ENCODE peak calls at places on chromosomes 3 and 15, in nine cellular contexts. L is WERI-Rb-1; K is T follicular helper cell; Y is stimulated activated CD4-positive, alpha-beta T cell treated with anti-CD3 and anti-CD28 coated beads, Interleukin-2, amount 100 ng/mL, for 48 hours; U is AG09319; G is choroid plexus epithelial cell; J is neural crest cell; B is fibroblast of mammary gland; N is posterior cingulate gyrus. V is an unnamed sample.

GRCh38 chr3:33061782-33062181 is 35.2 kb downstream of the GLB1 start:
- DNase-seq in L (no peak), K (no peak), Y (no peak), U (peak; percentile 7), G (peak; percentile 71), J (no peak), B (peak; percentile 87), N (no peak), V (peak; percentile 44)

GRCh38 chr15:75200765-75201608 is 695 bp upstream of the C15orf39 start:
- DNase-seq in L (peak; percentile 35), K (no peak), Y (no peak), U (no peak), G (peak; percentile 42), J (no peak), B (no peak), N (no peak), V (peak; percentile 40)

GRCh38 chr15:70271422-70272088 is 173.8 kb upstream of the TLE3 start:
- DNase-seq in L (peak; percentile 31), K (no peak), Y (no peak), U (peak; percentile 82), G (peak; percentile 99), J (no peak), B (peak; percentile 98), N (no peak), V (peak; percentile 97)

GRCh38 chr3:174295336-174295735 is 563.8 kb upstream of the NAALADL2 start:
- DNase-seq in L (no peak), K (no peak), Y (no peak), U (no peak), G (no peak), J (no peak), B (no peak), N (no peak), V (no peak)

GRCh38 chr3:60775956-60776355 is 475.3 kb downstream of the FHIT start:
- DNase-seq in L (no peak), K (no peak), Y (no peak), U (no peak), G (no peak), J (no peak), B (no peak), N (no peak), V (no peak)

GRCh38 chr15:77866186-77866585 is 211.3 kb downstream of the TBC1D2B start:
- DNase-seq in L (no peak), K (no peak), Y (no peak), U (no peak), G (no peak), J (no peak), B (no peak), N (peak; percentile 17), V (no peak)

GRCh38 chr3:167913218-167913902 is 177.8 kb downstream of the SERPINI1 start:
- DNase-seq in L (peak; percentile 30), K (no peak), Y (no peak), U (no peak), G (peak; percentile 23), J (no peak), B (peak; percentile 77), N (no peak), V (peak; percentile 54)

GRCh38 chr15:59685737-59686297 is 3.3 kb downstream of the BNIP2 start:
- DNase-seq in L (no peak), K (no peak), Y (no peak), U (no peak), G (peak; percentile 52), J (no peak), B (peak; percentile 72), N (no peak), V (peak; percentile 40)

GRCh38 chr3:186021673-186022362 is 84.0 kb upstream of the TRA2B start:
- DNase-seq in L (no peak), K (no peak), Y (no peak), U (peak; percentile 80), G (peak; percentile 94), J (no peak), B (peak; percentile 95), N (no peak), V (peak; percentile 92)

GRCh38 chr3:110779581-110779980 is 292.0 kb upstream of the NECTIN3 start:
- DNase-seq in L (no peak), K (no peak), Y (no peak), U (peak; percentile 16), G (no peak), J (no peak), B (peak; percentile 6), N (no peak), V (no peak)

GRCh38 chr3:150763841-150764483 is 993 bp upstream of the SIAH2 start:
- DNase-seq in L (no peak), K (peak; percentile 5), Y (no peak), U (no peak), G (no peak), J (peak; percentile 52), B (peak; percentile 51), N (peak; percentile 94), V (peak; percentile 74)

GRCh38 chr3:134216206-134216764 is 34.4 kb downstream of the RYK start:
- DNase-seq in L (no peak), K (no peak), Y (no peak), U (no peak), G (no peak), J (no peak), B (no peak), N (peak; percentile 76), V (no peak)

GRCh38 chr3:113165841-113166240 is 45.5 kb upstream of the BOC start:
- DNase-seq in L (no peak), K (no peak), Y (no peak), U (no peak), G (no peak), J (no peak), B (no peak), N (no peak), V (peak; percentile 47)

GRCh38 chr15:31316135-31316795 is 10.4 kb upstream of the KLF13 start:
- DNase-seq in L (peak; percentile 71), K (no peak), Y (no peak), U (no peak), G (no peak), J (no peak), B (no peak), N (peak; percentile 70), V (no peak)

GRCh38 chr15:67548862-67549651 is 6.6 kb downstream of the MAP2K5 start:
- DNase-seq in L (peak; percentile 67), K (no peak), Y (no peak), U (no peak), G (peak; percentile 58), J (peak; percentile 21), B (no peak), N (peak; percentile 95), V (peak; percentile 24)

GRCh38 chr15:58078591-58078990 is 13.1 kb upstream of the ALDH1A2 start:
- DNase-seq in L (no peak), K (no peak), Y (no peak), U (no peak), G (no peak), J (no peak), B (peak; percentile 10), N (no peak), V (no peak)

GRCh38 chr3:65605876-65606432 is 432.8 kb downstream of the MAGI1 start:
- DNase-seq in L (no peak), K (no peak), Y (no peak), U (peak; percentile 8), G (peak; percentile 16), J (no peak), B (peak; percentile 48), N (no peak), V (no peak)